ENCODE peak calls at places on chromosome 12, in eight cellular contexts. D, A, Z, P, Y, K, U and Q are unnamed samples.
A peak's percentile ranks its signal among the peaks of the same experiment; 100 is the strongest.

GRCh38 chr12:50220357-50221061 is 53.3 kb upstream of the CERS5 start:
- DNase-seq in D (no peak), A (peak; percentile 30), Z (no peak), P (no peak), Y (no peak), K (peak; percentile 26), U (no peak), Q (peak; percentile 62)

GRCh38 chr12:33588082-33588712 is 148.6 kb upstream of the SYT10 start:
- DNase-seq in D (no peak), A (no peak), Z (no peak), P (no peak), Y (peak; percentile 22), K (no peak), U (no peak), Q (no peak)

GRCh38 chr12:102010265-102010994 is 51.4 kb downstream of the WASHC3 start:
- DNase-seq in D (no peak), A (no peak), Z (no peak), P (no peak), Y (no peak), K (no peak), U (no peak), Q (no peak)

GRCh38 chr12:49026678-49027480 is 8.3 kb upstream of the PRKAG1 start:
- DNase-seq in D (no peak), A (no peak), Z (no peak), P (no peak), Y (no peak), K (no peak), U (no peak), Q (no peak)

GRCh38 chr12:32032205-32032810 is 73.1 kb downstream of the RESF1 start:
- DNase-seq in D (no peak), A (no peak), Z (no peak), P (no peak), Y (no peak), K (no peak), U (no peak), Q (peak; percentile 47)

GRCh38 chr12:49030714-49031572 is 12.4 kb upstream of the PRKAG1 start:
- DNase-seq in D (no peak), A (no peak), Z (no peak), P (no peak), Y (no peak), K (no peak), U (no peak), Q (no peak)

GRCh38 chr12:120252071-120252906 is 13.2 kb downstream of the PXN start:
- DNase-seq in D (no peak), A (peak; percentile 54), Z (no peak), P (peak; percentile 71), Y (no peak), K (peak; percentile 94), U (no peak), Q (no peak)

GRCh38 chr12:98127336-98127679 is 388.1 kb upstream of the TMPO start:
- DNase-seq in D (no peak), A (no peak), Z (no peak), P (no peak), Y (no peak), K (no peak), U (no peak), Q (no peak)

GRCh38 chr12:2514038-2514340 is 280.8 kb upstream of the FKBP4 start:
- DNase-seq in D (no peak), A (no peak), Z (no peak), P (no peak), Y (no peak), K (no peak), U (no peak), Q (no peak)

GRCh38 chr12:31712877-31713276 is 15.9 kb downstream of the AMN1 start:
- DNase-seq in D (no peak), A (no peak), Z (no peak), P (no peak), Y (no peak), K (no peak), U (no peak), Q (no peak)

GRCh38 chr12:124927325-124928094 is 13.1 kb upstream of the UBC start:
- DNase-seq in D (peak; percentile 85), A (peak; percentile 95), Z (peak; percentile 92), P (peak; percentile 84), Y (peak; percentile 91), K (peak; percentile 92), U (peak; percentile 96), Q (peak; percentile 84)

GRCh38 chr12:56839489-56840442 is 76.6 kb downstream of the HSD17B6 start:
- DNase-seq in D (peak; percentile 41), A (no peak), Z (no peak), P (no peak), Y (no peak), K (no peak), U (peak; percentile 61), Q (peak; percentile 50)

GRCh38 chr12:66066071-66066928 is 64.2 kb downstream of the LLPH start:
- DNase-seq in D (peak; percentile 78), A (no peak), Z (no peak), P (peak; percentile 1), Y (no peak), K (peak; percentile 6), U (no peak), Q (peak; percentile 98)

GRCh38 chr12:123141615-123142517 is 9.0 kb downstream of the PITPNM2 start:
- DNase-seq in D (peak; percentile 87), A (no peak), Z (no peak), P (no peak), Y (peak; percentile 38), K (no peak), U (peak; percentile 83), Q (peak; percentile 24)

GRCh38 chr12:123140675-123141614 is 9.9 kb downstream of the PITPNM2 start:
- DNase-seq in D (peak; percentile 81), A (peak; percentile 4), Z (no peak), P (no peak), Y (no peak), K (no peak), U (no peak), Q (no peak)

GRCh38 chr12:123143753-123144461 is 7.0 kb downstream of the PITPNM2 start:
- DNase-seq in D (no peak), A (no peak), Z (no peak), P (no peak), Y (no peak), K (no peak), U (no peak), Q (no peak)

GRCh38 chr12:123142948-123143752 is 7.7 kb downstream of the PITPNM2 start:
- DNase-seq in D (peak; percentile 66), A (no peak), Z (no peak), P (no peak), Y (no peak), K (no peak), U (no peak), Q (no peak)

DNA sequence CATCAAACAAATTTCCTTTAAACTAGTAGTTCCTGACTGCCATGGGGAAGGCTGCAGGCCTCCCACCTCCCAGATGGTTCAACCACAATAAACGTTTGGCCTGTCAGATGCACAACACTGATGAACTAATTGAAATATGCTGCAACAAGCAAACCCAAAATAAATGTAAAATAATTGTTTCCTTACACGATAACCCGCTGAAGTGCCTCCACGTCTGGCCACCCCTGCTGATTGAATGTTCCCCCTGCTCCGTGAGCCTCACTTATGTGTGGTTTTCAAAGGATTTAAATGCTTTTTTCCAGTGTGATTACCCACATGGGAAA is 8.4 kb downstream of the PITPNM2 start:
- DNase-seq in D (no peak), A (no peak), Z (no peak), P (no peak), Y (no peak), K (no peak), U (no peak), Q (no peak)
- H3K4me1 ChIP-seq in D (peaks cover 74% of the 10 kb centered on the region), A (no peaks in the 10 kb centered on the region), Z (no peaks in the 10 kb centered on the region), P (peaks cover 28% of the 10 kb centered on the region), Y (peaks cover 26% of the 10 kb centered on the region), K (peaks cover 8% of the 10 kb centered on the region), U (peaks cover 41% of the 10 kb centered on the region), Q (peaks cover 19% of the 10 kb centered on the region)

GRCh38 chr12:75709474-75709873 is 198.1 kb upstream of the KRR1 start:
- DNase-seq in D (no peak), A (no peak), Z (no peak), P (no peak), Y (no peak), K (no peak), U (no peak), Q (no peak)

GRCh38 chr12:75708829-75709228 is 197.4 kb upstream of the KRR1 start:
- DNase-seq in D (peak; percentile 82), A (no peak), Z (no peak), P (no peak), Y (no peak), K (no peak), U (no peak), Q (no peak)

GRCh38 chr12:75711276-75711675 is 199.9 kb upstream of the KRR1 start:
- DNase-seq in D (no peak), A (no peak), Z (no peak), P (no peak), Y (no peak), K (no peak), U (no peak), Q (no peak)

GRCh38 chr12:75712223-75712622 is 200.8 kb upstream of the KRR1 start:
- DNase-seq in D (peak; percentile 95), A (no peak), Z (no peak), P (no peak), Y (no peak), K (no peak), U (no peak), Q (no peak)

DNA sequence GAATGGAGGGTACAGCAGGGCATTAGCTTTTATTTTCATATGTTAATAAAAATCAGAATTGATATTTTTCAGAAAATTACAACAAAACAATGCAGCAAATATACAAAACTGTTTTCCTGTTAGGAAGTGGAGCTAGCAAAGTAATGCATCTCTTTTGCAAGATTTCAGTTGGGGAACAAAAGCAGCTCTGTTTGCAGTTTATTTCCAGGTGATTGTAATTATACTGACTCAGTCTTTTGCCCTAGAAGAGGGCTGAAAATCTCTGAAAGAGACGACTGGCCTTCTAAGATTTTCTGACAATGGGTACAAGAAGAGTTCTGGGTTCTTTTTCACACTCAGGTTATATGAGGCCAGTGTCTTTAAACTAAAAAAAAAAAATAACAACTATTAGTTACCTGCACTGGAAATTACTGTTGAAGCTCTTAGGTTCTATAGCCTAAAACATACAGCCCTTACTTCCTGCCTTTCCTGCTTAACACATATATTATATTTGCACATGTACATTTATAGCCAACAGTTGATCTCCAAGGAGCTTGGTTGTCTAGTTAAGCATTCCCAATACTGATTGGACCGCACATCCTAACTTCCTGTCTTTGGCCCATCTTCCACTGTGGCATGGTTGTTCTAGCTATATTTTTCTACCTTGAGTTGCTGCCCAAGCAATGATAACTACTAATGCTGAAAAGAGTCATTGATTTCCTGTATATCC is 199.1 kb upstream of the KRR1 start:
- DNase-seq in D (peak; percentile 29), A (no peak), Z (no peak), P (no peak), Y (no peak), K (no peak), U (no peak), Q (no peak)
- H3K4me1 ChIP-seq in D (peaks cover 97% of the 10 kb centered on the region), A (no peaks in the 10 kb centered on the region), Z (no peaks in the 10 kb centered on the region), P (no peaks in the 10 kb centered on the region), Y (peaks cover 9% of the 10 kb centered on the region), K (no peaks in the 10 kb centered on the region), U (peaks cover 35% of the 10 kb centered on the region), Q (peaks cover 35% of the 10 kb centered on the region)

GRCh38 chr12:103172447-103173112 is 215.1 kb downstream of the ASCL1 start:
- DNase-seq in D (no peak), A (no peak), Z (no peak), P (no peak), Y (no peak), K (no peak), U (no peak), Q (no peak)
- H3K4me1 ChIP-seq in D (no peaks in the 10 kb centered on the region), A (no peaks in the 10 kb centered on the region), Z (no peaks in the 10 kb centered on the region), P (no peaks in the 10 kb centered on the region), Y (no peaks in the 10 kb centered on the region), K (no peaks in the 10 kb centered on the region), U (no peaks in the 10 kb centered on the region), Q (no peaks in the 10 kb centered on the region)

GRCh38 chr12:38516418-38516817 is 199.8 kb downstream of the ALG10B start:
- DNase-seq in D (no peak), A (no peak), Z (no peak), P (no peak), Y (no peak), K (no peak), U (no peak), Q (no peak)
- H3K4me1 ChIP-seq in D (no peaks in the 10 kb centered on the region), A (no peaks in the 10 kb centered on the region), Z (no peaks in the 10 kb centered on the region), P (no peaks in the 10 kb centered on the region), Y (no peaks in the 10 kb centered on the region), K (no peaks in the 10 kb centered on the region), U (no peaks in the 10 kb centered on the region), Q (no peaks in the 10 kb centered on the region)